ENCODE peak calls at places on chromosomes 3 and 15, in four cellular contexts. One of them, this sample, is unnamed.

GRCh38 chr3:116005404-116005803 is 382.1 kb downstream of the GAP43 start:
- DNase-seq in RWPE2: peak
- DNase-seq in heart left ventricle: peak
- DNase-seq in brain microvascular endothelial cell: peak
- DNase-seq in this sample: no peak

GRCh38 chr15:42384597-42384996 is 25.3 kb downstream of the CAPN3 start:
- DNase-seq in heart left ventricle: no peak
- DNase-seq in brain microvascular endothelial cell: no peak
- DNase-seq in RWPE2: no peak
- DNase-seq in this sample: no peak

GRCh38 chr3:29370451-29371420 is 89.9 kb downstream of the RBMS3 start:
- DNase-seq in RWPE2: no peak
- DNase-seq in heart left ventricle: no peak
- DNase-seq in brain microvascular endothelial cell: no peak
- DNase-seq in this sample: no peak

GRCh38 chr15:80233511-80234080 is 18.4 kb downstream of the CTXND1 start:
- DNase-seq in RWPE2: no peak
- DNase-seq in brain microvascular endothelial cell: no peak
- DNase-seq in heart left ventricle: no peak
- DNase-seq in this sample: peak

GRCh38 chr3:101195951-101196713 is 124.2 kb downstream of the IMPG2 start:
- DNase-seq in RWPE2: no peak
- DNase-seq in brain microvascular endothelial cell: peak
- DNase-seq in heart left ventricle: no peak
- DNase-seq in this sample: no peak

GRCh38 chr3:184582583-184582982 is 21.0 kb downstream of the EPHB3 start:
- DNase-seq in RWPE2: no peak
- DNase-seq in heart left ventricle: peak
- DNase-seq in brain microvascular endothelial cell: peak
- DNase-seq in this sample: no peak

GRCh38 chr15:68852466-68852865 is 31.8 kb upstream of the ANP32A start:
- DNase-seq in heart left ventricle: no peak
- DNase-seq in brain microvascular endothelial cell: no peak
- DNase-seq in RWPE2: no peak
- DNase-seq in this sample: no peak

GRCh38 chr15:99732711-99733267 is 448 bp downstream of the LYSMD4 start:
- DNase-seq in RWPE2: no peak
- DNase-seq in brain microvascular endothelial cell: no peak
- DNase-seq in heart left ventricle: peak
- DNase-seq in this sample: peak

GRCh38 chr3:51311055-51311454 is 74.0 kb upstream of the MANF start:
- DNase-seq in RWPE2: no peak
- DNase-seq in heart left ventricle: no peak
- DNase-seq in brain microvascular endothelial cell: peak
- DNase-seq in this sample: no peak

GRCh38 chr15:98562361-98562791 is 86.0 kb upstream of the IGF1R start:
- DNase-seq in heart left ventricle: no peak
- DNase-seq in RWPE2: peak
- DNase-seq in brain microvascular endothelial cell: no peak
- DNase-seq in this sample: no peak

GRCh38 chr15:43441316-43441715 is 51.6 kb downstream of the TP53BP1 start:
- DNase-seq in brain microvascular endothelial cell: peak
- DNase-seq in heart left ventricle: no peak
- DNase-seq in RWPE2: no peak
- DNase-seq in this sample: no peak

GRCh38 chr3:184129012-184129411 is 6.1 kb upstream of the EIF2B5 start:
- DNase-seq in brain microvascular endothelial cell: peak
- DNase-seq in heart left ventricle: no peak
- DNase-seq in RWPE2: no peak
- DNase-seq in this sample: no peak

GRCh38 chr3:142298626-142299025 is 73.2 kb upstream of the GK5 start:
- DNase-seq in RWPE2: no peak
- DNase-seq in brain microvascular endothelial cell: no peak
- DNase-seq in heart left ventricle: no peak
- DNase-seq in this sample: no peak

GRCh38 chr3:88059380-88060160 is 515 bp downstream of the ZNF654 start:
- DNase-seq in RWPE2: no peak
- DNase-seq in brain microvascular endothelial cell: no peak
- DNase-seq in heart left ventricle: peak
- DNase-seq in this sample: peak

GRCh38 chr15:77186518-77187095 is 115.7 kb upstream of the TSPAN3 start:
- DNase-seq in heart left ventricle: no peak
- DNase-seq in RWPE2: no peak
- DNase-seq in brain microvascular endothelial cell: no peak
- DNase-seq in this sample: no peak

GRCh38 chr3:46396129-46396528 is 10.7 kb downstream of the CCR5AS start:
- DNase-seq in heart left ventricle: no peak
- DNase-seq in RWPE2: no peak
- DNase-seq in brain microvascular endothelial cell: no peak
- DNase-seq in this sample: no peak

GRCh38 chr3:113499081-113499480 is 15.9 kb downstream of the SPICE1 start:
- DNase-seq in brain microvascular endothelial cell: no peak
- DNase-seq in heart left ventricle: no peak
- DNase-seq in RWPE2: no peak
- DNase-seq in this sample: no peak

GRCh38 chr3:15205934-15206661 is at the start of gene CAPN7:
- DNase-seq in brain microvascular endothelial cell: peak
- DNase-seq in heart left ventricle: peak
- DNase-seq in RWPE2: peak
- DNase-seq in this sample: peak

GRCh38 chr3:4633078-4634004 is 140.2 kb downstream of the ITPR1 start:
- DNase-seq in brain microvascular endothelial cell: peak
- DNase-seq in heart left ventricle: no peak
- DNase-seq in RWPE2: no peak
- DNase-seq in this sample: no peak

GRCh38 chr3:95399580-95399979 is 1336.7 kb downstream of the NSUN3 start:
- DNase-seq in brain microvascular endothelial cell: no peak
- DNase-seq in heart left ventricle: no peak
- DNase-seq in RWPE2: no peak
- DNase-seq in this sample: no peak

GRCh38 chr3:102229062-102229655 is 205.7 kb upstream of the ZPLD1 start:
- DNase-seq in RWPE2: no peak
- DNase-seq in brain microvascular endothelial cell: peak
- DNase-seq in heart left ventricle: peak
- DNase-seq in this sample: no peak

GRCh38 chr3:148233403-148233802 is 464.3 kb upstream of the AGTR1 start:
- DNase-seq in heart left ventricle: no peak
- DNase-seq in RWPE2: no peak
- DNase-seq in brain microvascular endothelial cell: peak
- DNase-seq in this sample: no peak

GRCh38 chr15:67578020-67578600 is 35.6 kb downstream of the MAP2K5 start:
- DNase-seq in heart left ventricle: no peak
- DNase-seq in brain microvascular endothelial cell: no peak
- DNase-seq in RWPE2: no peak
- DNase-seq in this sample: no peak

GRCh38 chr15:100338971-100339444 is 2.8 kb downstream of the ADAMTS17 start:
- DNase-seq in brain microvascular endothelial cell: peak
- DNase-seq in heart left ventricle: peak
- DNase-seq in RWPE2: no peak
- DNase-seq in this sample: no peak

GRCh38 chr3:147419062-147419701 is 10.0 kb downstream of the ZIC1 start:
- DNase-seq in brain microvascular endothelial cell: peak
- DNase-seq in RWPE2: no peak
- DNase-seq in heart left ventricle: no peak
- DNase-seq in this sample: no peak

GRCh38 chr3:71186816-71187215 is 396.7 kb downstream of the FOXP1 start:
- DNase-seq in heart left ventricle: no peak
- DNase-seq in RWPE2: no peak
- DNase-seq in brain microvascular endothelial cell: no peak
- DNase-seq in this sample: no peak

GRCh38 chr15:28921925-28922711 is 36.3 kb downstream of the APBA2 start:
- DNase-seq in brain microvascular endothelial cell: no peak
- DNase-seq in RWPE2: peak
- DNase-seq in heart left ventricle: no peak
- DNase-seq in this sample: no peak

GRCh38 chr3:139202226-139202958 is 141.4 kb upstream of the MRPS22 start:
- DNase-seq in brain microvascular endothelial cell: no peak
- DNase-seq in heart left ventricle: peak
- DNase-seq in RWPE2: no peak
- DNase-seq in this sample: no peak

GRCh38 chr3:46349484-46350261 is 4.2 kb upstream of the CCR2 start:
- DNase-seq in brain microvascular endothelial cell: no peak
- DNase-seq in RWPE2: no peak
- DNase-seq in heart left ventricle: no peak
- DNase-seq in this sample: no peak

GRCh38 chr15:88954431-88955277 is 41.5 kb upstream of the MFGE8 start:
- DNase-seq in RWPE2: no peak
- DNase-seq in brain microvascular endothelial cell: peak
- DNase-seq in heart left ventricle: peak
- DNase-seq in this sample: peak

GRCh38 chr15:53627279-53627678 is 132.2 kb downstream of the WDR72 start:
- DNase-seq in heart left ventricle: no peak
- DNase-seq in RWPE2: no peak
- DNase-seq in brain microvascular endothelial cell: peak
- DNase-seq in this sample: no peak
- H3K4me3 ChIP-seq in heart left ventricle: no peak
- H3K4me3 ChIP-seq in RWPE2: no peak
- H3K4me3 ChIP-seq in brain microvascular endothelial cell: no peak
- H3K4me3 ChIP-seq in this sample: no peak

DNA sequence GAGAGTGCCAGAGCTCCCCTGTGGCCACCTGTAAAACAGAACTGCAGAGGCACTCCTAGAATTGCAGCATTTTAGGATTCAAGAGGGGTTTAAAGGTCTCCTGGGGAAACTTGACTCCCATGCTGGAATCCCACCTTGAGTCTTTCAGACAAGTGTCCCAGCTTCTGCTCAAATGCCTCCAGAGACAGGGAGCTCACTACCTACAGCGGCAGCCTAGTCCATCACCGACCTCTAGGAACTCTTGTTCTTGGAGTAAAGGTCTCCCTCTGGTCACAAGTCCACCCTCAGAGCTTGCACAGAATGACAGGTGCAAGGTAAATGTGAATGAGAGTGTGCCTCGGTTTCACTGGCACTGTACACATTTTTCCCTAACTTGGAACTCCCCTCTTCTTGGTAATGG is 72.0 kb downstream of the NUP210 start:
- DNase-seq in brain microvascular endothelial cell: no peak
- DNase-seq in heart left ventricle: no peak
- DNase-seq in RWPE2: no peak
- DNase-seq in this sample: no peak
- H3K27ac ChIP-seq in brain microvascular endothelial cell: no peak
- H3K27ac ChIP-seq in heart left ventricle: no peak
- H3K27ac ChIP-seq in RWPE2: no peak
- H3K27ac ChIP-seq in this sample: no peak

DNA sequence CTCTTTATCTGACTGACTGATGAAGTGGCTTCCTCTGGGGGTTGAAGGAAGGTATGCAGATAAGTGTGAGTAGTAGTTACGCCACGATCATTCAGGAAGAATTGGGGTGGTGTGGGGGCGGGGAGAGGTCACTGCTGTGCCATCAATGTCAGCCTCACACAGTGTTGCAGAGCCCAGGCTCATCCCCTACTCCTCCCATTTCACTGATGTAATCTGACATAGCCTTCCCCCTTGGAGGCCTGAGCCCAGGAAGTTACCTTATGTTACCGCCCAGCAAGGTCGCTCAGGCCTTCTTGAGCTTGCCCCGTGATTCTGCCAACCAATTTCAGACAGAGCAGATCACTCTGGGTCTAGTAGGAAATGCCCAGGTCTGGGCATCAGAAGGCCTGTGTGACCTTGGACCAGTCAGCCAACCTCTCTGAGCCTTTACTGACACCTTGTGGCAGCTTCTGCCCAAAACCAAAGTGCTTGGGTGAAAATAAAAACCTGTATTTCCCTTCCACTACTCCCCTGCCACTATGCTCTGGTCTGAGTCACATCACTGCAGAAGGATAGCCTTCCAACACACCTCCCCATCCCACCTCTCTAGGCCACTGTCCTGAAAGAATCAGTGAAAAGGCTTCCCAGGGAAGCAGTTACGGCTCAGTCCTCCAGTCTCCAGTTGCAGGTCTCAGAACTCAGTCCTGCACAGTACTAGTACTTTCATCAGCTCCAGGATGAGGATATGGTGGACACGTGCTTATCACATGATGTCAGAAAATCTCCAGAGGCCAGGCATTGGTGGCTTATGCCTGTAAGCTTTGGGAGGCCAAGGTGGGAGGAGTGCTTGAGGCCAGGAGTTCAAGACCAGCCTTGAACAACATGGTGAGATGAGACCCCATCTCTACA is 28.1 kb upstream of the INSYN1 start:
- DNase-seq in RWPE2: no peak
- DNase-seq in heart left ventricle: no peak
- DNase-seq in brain microvascular endothelial cell: peak
- DNase-seq in this sample: no peak
- TF ChIP-seq CTCF in RWPE2: peak
- TF ChIP-seq CTCF in heart left ventricle: peak
- TF ChIP-seq CTCF in brain microvascular endothelial cell: peak
- TF ChIP-seq CTCF in this sample: no peak

GRCh38 chr15:70329179-70329578 is 231.5 kb upstream of the TLE3 start:
- DNase-seq in RWPE2: no peak
- DNase-seq in brain microvascular endothelial cell: no peak
- DNase-seq in heart left ventricle: no peak
- DNase-seq in this sample: peak

GRCh38 chr15:70328137-70329115 is 230.7 kb upstream of the TLE3 start:
- DNase-seq in heart left ventricle: peak
- DNase-seq in brain microvascular endothelial cell: peak
- DNase-seq in RWPE2: no peak
- DNase-seq in this sample: peak

GRCh38 chr15:70324001-70324974 is 226.6 kb upstream of the TLE3 start:
- DNase-seq in brain microvascular endothelial cell: no peak
- DNase-seq in heart left ventricle: no peak
- DNase-seq in RWPE2: peak
- DNase-seq in this sample: no peak

GRCh38 chr15:70323111-70323851 is 225.6 kb upstream of the TLE3 start:
- DNase-seq in heart left ventricle: no peak
- DNase-seq in RWPE2: no peak
- DNase-seq in brain microvascular endothelial cell: peak
- DNase-seq in this sample: no peak

GRCh38 chr15:70327328-70328136 is 229.8 kb upstream of the TLE3 start:
- DNase-seq in brain microvascular endothelial cell: peak
- DNase-seq in RWPE2: no peak
- DNase-seq in heart left ventricle: no peak
- DNase-seq in this sample: no peak
- H3K4me3 ChIP-seq in brain microvascular endothelial cell: no peak
- H3K4me3 ChIP-seq in RWPE2: no peak
- H3K4me3 ChIP-seq in heart left ventricle: no peak
- H3K4me3 ChIP-seq in this sample: peak

DNA sequence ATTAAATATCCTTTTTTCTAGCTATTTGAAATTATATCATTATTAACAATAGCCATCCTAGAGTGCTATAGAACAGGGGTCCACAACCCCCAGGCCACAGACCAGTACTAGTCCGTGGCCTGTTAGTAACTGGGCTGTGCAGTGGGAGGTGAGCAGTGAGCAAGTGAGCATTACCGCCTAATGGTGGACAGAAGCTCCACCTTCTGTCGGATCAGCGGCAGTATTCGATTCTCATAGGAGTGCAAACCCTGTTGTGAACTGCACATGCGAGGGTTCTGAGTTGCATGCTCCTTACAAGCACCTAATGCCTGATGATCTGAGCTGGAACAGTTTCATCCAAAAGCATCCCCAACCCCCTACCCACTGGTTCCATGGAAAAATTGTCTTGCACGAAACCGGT is 11.7 kb downstream of the CLDN16 start:
- DNase-seq in brain microvascular endothelial cell: no peak
- DNase-seq in RWPE2: no peak
- DNase-seq in heart left ventricle: no peak
- DNase-seq in this sample: no peak
- H3K27ac ChIP-seq in brain microvascular endothelial cell: no peak
- H3K27ac ChIP-seq in RWPE2: no peak
- H3K27ac ChIP-seq in heart left ventricle: no peak
- H3K27ac ChIP-seq in this sample: no peak

GRCh38 chr15:33994005-33994615 is 25.8 kb downstream of the CHRM5 start:
- DNase-seq in RWPE2: no peak
- DNase-seq in heart left ventricle: no peak
- DNase-seq in brain microvascular endothelial cell: peak
- DNase-seq in this sample: no peak
- TF ChIP-seq CTCF in RWPE2: peak
- TF ChIP-seq CTCF in heart left ventricle: no peak
- TF ChIP-seq CTCF in brain microvascular endothelial cell: peak
- TF ChIP-seq CTCF in this sample: no peak